ENCODE peak calls at places on chromosome 1, in six cellular contexts. M is left ventricle myocardium inferior; O is CD8-positive, alpha-beta memory T cell; X is mammary epithelial cell; A is adrenal gland; F is aorta. P is an unnamed sample.

GRCh38 chr1:235018720-235019444 is 109.8 kb downstream of the TOMM20 start:
- DNase-seq in M (no peak), O (no peak), X (no peak), A (no peak), F (no peak), P (no peak)

GRCh38 chr1:155192346-155193274 is 15.1 kb downstream of the THBS3 start:
- DNase-seq in M (no peak), O (peak; percentile 47), X (no peak), A (peak; percentile 42), F (no peak), P (no peak)

GRCh38 chr1:164498792-164499191 is 60.2 kb upstream of the PBX1 start:
- DNase-seq in M (no peak), O (no peak), X (no peak), A (no peak), F (no peak), P (no peak)

GRCh38 chr1:78009836-78010235 is 5.1 kb downstream of the DNAJB4 start:
- DNase-seq in M (no peak), O (no peak), X (peak; percentile 3), A (no peak), F (no peak), P (no peak)

GRCh38 chr1:10906866-10907519 is 105.5 kb upstream of the TARDBP start:
- DNase-seq in M (no peak), O (no peak), X (no peak), A (no peak), F (no peak), P (no peak)

GRCh38 chr1:111515291-111516007 is 12.0 kb upstream of the ADORA3 start:
- DNase-seq in M (peak; percentile 84), O (no peak), X (peak; percentile 13), A (peak; percentile 49), F (peak; percentile 85), P (no peak)

GRCh38 chr1:82586473-82586872 is 785.7 kb downstream of the ADGRL2 start:
- DNase-seq in M (peak; percentile 65), O (no peak), X (no peak), A (no peak), F (peak; percentile 62), P (peak; percentile 5)

GRCh38 chr1:70043806-70044205 is 161.6 kb downstream of the LRRC40 start:
- DNase-seq in M (no peak), O (no peak), X (peak; percentile 68), A (no peak), F (no peak), P (peak; percentile 75)

GRCh38 chr1:30400436-30400975 is 322.9 kb downstream of the MATN1 start:
- DNase-seq in M (no peak), O (no peak), X (no peak), A (no peak), F (peak; percentile 1), P (no peak)

GRCh38 chr1:109293026-109293425 is 10.1 kb upstream of the PSRC1 start:
- DNase-seq in M (no peak), O (no peak), X (no peak), A (no peak), F (no peak), P (no peak)

GRCh38 chr1:9852004-9852403 is 28.2 kb upstream of the CLSTN1 start:
- DNase-seq in M (no peak), O (no peak), X (no peak), A (no peak), F (no peak), P (no peak)
- H3K4me1 ChIP-seq in M (peaks cover 31% of the 10 kb centered on the region), O (peaks cover 3% of the 10 kb centered on the region), X (peaks cover 18% of the 10 kb centered on the region), A (peaks cover 14% of the 10 kb centered on the region), F (no peaks in the 10 kb centered on the region), P (peaks cover 3% of the 10 kb centered on the region)

DNA sequence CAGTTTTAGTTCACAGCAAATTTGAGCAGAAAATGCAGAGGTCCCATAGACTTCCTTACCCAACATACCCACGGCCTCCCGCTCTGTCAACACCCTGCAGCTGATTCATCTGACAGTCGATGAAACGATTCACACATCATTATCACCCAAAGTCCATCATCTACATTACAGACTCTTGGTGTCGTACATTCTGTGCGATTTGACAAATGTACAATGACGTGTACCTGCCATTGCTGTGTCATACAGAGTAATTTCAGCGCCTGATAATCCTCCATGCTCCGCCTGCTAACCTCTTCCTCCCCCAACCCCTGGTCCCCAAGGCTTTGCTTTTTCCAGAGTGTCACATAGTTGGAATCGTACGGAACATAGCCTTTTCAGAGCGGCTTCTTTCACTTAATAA is 94.7 kb upstream of the SLC25A33 start:
- DNase-seq in M (no peak), O (no peak), X (peak; percentile 20), A (no peak), F (no peak), P (no peak)
- H3K4me1 ChIP-seq in M (peaks cover 50% of the 10 kb centered on the region), O (no peaks in the 10 kb centered on the region), X (peaks cover 36% of the 10 kb centered on the region), A (peaks cover 5% of the 10 kb centered on the region), F (peaks cover 2% of the 10 kb centered on the region), P (peaks cover 46% of the 10 kb centered on the region)

DNA sequence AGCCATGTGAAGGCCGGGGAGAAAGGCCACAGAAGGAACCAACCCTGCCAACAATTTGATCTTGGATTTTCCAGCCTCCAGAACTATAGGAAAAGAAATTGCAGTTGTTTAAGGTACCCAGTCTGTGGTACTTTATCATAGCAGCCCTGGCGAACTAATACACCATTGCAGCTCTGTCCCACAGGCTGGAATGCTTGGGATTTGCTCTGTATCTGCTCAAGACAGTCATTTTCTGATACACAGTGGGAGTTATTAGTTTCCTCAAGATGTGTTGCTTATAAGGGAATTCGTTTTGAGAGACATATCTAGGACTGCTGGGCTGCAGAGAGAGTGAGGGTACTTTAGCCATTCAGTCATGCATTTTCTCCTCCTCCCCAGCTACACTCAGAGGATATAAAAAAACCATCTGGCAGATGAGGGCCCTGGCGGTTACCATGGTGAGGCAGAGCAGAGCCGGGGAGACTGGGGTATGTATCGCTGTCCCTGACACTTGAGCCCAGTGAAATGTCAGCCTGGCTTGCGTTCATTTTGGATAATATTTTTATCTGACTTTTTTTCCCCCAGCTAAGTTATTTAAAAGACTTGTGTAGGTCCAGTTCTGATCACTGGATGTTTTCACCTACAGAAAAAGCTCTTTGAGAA is 104.6 kb downstream of the DIRAS3 start:
- DNase-seq in M (peak; percentile 35), O (no peak), X (no peak), A (peak; percentile 29), F (no peak), P (no peak)
- H3K4me1 ChIP-seq in M (peaks cover 23% of the 10 kb centered on the region), O (no peaks in the 10 kb centered on the region), X (no peaks in the 10 kb centered on the region), A (peaks cover 7% of the 10 kb centered on the region), F (no peaks in the 10 kb centered on the region), P (peaks cover 61% of the 10 kb centered on the region)

DNA sequence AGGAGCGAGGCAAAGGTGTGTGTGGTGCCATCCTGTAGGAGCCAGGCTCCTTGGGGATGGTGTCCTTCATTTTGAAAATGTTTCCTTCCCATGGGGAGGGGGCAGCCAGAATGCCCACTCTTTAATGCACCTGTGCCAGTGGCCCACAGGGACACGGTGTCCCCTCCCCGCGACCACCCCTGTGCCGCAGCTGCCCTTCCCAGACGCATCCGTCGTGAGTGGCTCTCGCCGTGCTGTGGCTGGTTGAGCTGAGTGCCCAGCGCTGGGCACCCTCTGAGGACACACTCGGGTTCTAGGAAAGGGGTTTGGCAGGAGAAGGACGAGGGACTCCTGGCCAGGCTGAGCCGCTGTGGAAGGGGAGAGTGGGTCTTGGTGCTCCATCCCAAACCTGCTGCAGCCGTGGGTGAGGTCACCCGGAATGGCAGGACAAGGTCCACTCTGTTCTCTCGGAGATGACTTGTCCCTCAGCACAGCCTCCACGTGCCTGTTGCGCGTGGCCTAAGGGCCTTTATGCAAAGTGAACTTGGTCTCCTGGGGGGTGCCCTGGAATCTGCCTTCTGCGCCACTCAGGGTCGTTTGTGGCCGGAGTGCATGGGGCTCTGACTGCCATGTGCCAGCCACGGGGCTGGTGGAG is 74.3 kb downstream of the SKI start:
- DNase-seq in M (no peak), O (no peak), X (no peak), A (no peak), F (no peak), P (no peak)
- H3K4me1 ChIP-seq in M (peaks cover 70% of the 10 kb centered on the region), O (peaks cover 50% of the 10 kb centered on the region), X (peaks cover 33% of the 10 kb centered on the region), A (peaks cover 37% of the 10 kb centered on the region), F (no peaks in the 10 kb centered on the region), P (peaks cover 32% of the 10 kb centered on the region)

DNA sequence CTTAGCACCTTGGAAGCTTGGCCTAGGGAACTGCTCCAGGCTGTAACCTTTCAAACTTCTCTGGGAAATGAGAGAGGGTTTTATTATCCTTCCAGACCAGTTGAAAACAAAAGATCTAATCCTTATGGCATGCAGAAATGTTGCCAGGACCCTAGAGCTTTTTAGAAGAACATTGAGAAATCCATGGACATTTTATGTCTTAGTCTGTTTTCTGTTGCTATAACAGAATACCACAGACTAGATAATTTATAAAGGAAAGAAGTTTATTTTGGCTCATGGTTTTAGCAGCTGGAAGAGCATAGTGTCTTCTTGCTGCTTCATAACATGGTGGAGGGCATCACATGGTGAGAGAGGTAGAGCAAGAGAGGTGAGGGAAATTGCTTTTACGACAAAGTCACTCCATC is 25.8 kb downstream of the OSBPL9 start:
- DNase-seq in M (no peak), O (no peak), X (no peak), A (no peak), F (no peak), P (no peak)
- H3K4me1 ChIP-seq in M (peaks cover 76% of the 10 kb centered on the region), O (no peaks in the 10 kb centered on the region), X (peaks cover 30% of the 10 kb centered on the region), A (peaks cover 27% of the 10 kb centered on the region), F (peaks cover 13% of the 10 kb centered on the region), P (peaks cover 11% of the 10 kb centered on the region)

GRCh38 chr1:230085178-230085515 is 18.1 kb downstream of the GALNT2 start:
- DNase-seq in M (no peak), O (no peak), X (peak; percentile 67), A (no peak), F (no peak), P (no peak)

GRCh38 chr1:230084408-230085177 is 17.6 kb downstream of the GALNT2 start:
- DNase-seq in M (no peak), O (no peak), X (peak; percentile 99), A (peak; percentile 91), F (peak; percentile 89), P (no peak)

GRCh38 chr1:230087034-230087721 is 20.1 kb downstream of the GALNT2 start:
- DNase-seq in M (no peak), O (no peak), X (peak; percentile 83), A (no peak), F (no peak), P (no peak)

GRCh38 chr1:230087722-230088115 is 20.7 kb downstream of the GALNT2 start:
- DNase-seq in M (no peak), O (no peak), X (no peak), A (no peak), F (no peak), P (no peak)

DNA sequence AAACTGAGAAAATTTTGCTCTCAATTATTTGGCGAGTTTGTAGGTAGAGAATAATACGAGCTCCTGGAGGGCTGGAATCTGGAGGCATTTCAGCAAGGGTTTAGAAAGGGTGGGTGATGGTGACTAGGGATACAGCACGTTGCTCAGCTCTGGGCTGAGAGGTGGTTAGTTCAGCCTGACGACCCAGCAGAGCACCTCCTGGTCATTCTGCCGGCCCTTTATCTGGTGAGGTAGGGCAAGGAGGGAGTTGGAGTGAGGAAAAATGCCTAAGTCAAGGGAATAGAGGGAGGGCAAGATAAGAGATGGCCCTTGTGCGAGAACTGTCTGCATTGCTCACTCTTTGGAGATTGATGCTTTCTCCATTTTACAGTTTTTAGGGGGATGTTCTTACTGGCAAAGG is 19.1 kb downstream of the GALNT2 start:
- DNase-seq in M (no peak), O (no peak), X (no peak), A (no peak), F (no peak), P (no peak)
- H3K4me1 ChIP-seq in M (peaks cover 54% of the 10 kb centered on the region), O (peaks cover 13% of the 10 kb centered on the region), X (peaks cover 67% of the 10 kb centered on the region), A (peaks cover 60% of the 10 kb centered on the region), F (peaks cover 18% of the 10 kb centered on the region), P (peaks cover 21% of the 10 kb centered on the region)

P was measured in cardiac muscle cell.